ENCODE peak calls at places on chromosomes 16 and 17, in five cellular contexts. K is cardiac fibroblast; R is sigmoid colon; A is AG04449; I is activated CD4-positive, alpha-beta T cell treated with anti-CD3 and anti-CD28 coated beads, Interleukin-2, amount 10 ng/mL, durations not matched to agents 7 days and 5 days. W is an unnamed sample.

GRCh38 chr16:55532227-55532626 is 23.4 kb downstream of the LPCAT2 start:
- DNase-seq in K (no peak), A (no peak), I (no peak), R (no peak), W (no peak)

GRCh38 chr16:12570046-12570618 is 233.6 kb downstream of the CPPED1 start:
- DNase-seq in R (no peak), I (no peak), A (no peak), K (no peak), W (no peak)

GRCh38 chr17:6162892-6163291 is 92.7 kb downstream of the WSCD1 start:
- DNase-seq in R (no peak), I (no peak), K (no peak), A (no peak), W (no peak)

GRCh38 chr16:15708096-15708495 is 58.1 kb downstream of the NDE1 start:
- DNase-seq in I (no peak), A (no peak), R (no peak), K (peak), W (no peak)

GRCh38 chr17:50060951-50061712 is 5.2 kb downstream of the ITGA3 start:
- DNase-seq in I (no peak), A (no peak), R (peak), K (peak), W (no peak)

GRCh38 chr17:74176546-74177001 is 26.9 kb upstream of the RPL38 start:
- DNase-seq in K (peak), R (no peak), I (peak), A (no peak), W (peak)

GRCh38 chr16:4984174-4985000 is 26.3 kb downstream of the SEC14L5 start:
- DNase-seq in I (no peak), R (no peak), K (no peak), A (no peak), W (no peak)

GRCh38 chr17:81011951-81012350 is 20.3 kb downstream of the CHMP6 start:
- DNase-seq in A (no peak), K (peak), R (no peak), I (no peak), W (peak)

GRCh38 chr17:8740486-8740885 is 4.2 kb downstream of the CCDC42 start:
- DNase-seq in R (no peak), K (no peak), A (no peak), I (peak), W (peak)